ENCODE peak calls at places on chromosomes 13 and 19, in seven cellular contexts. S, A, B, T, X, J and K are unnamed samples.

GRCh38 chr13:48492123-48493075 is 40.5 kb downstream of the RCBTB2 start:
- DNase-seq in S (no peak), A (no peak), B (no peak), T (no peak), X (no peak), J (peak), K (no peak)

GRCh38 chr13:80341771-80342271 is 895 bp upstream of the SPRY2 start:
- DNase-seq in S (peak), A (peak), B (no peak), T (peak), X (peak), J (no peak), K (no peak)

GRCh38 chr19:7562646-7563393 is 27.3 kb downstream of the PNPLA6 start:
- DNase-seq in S (no peak), A (peak), B (no peak), T (no peak), X (no peak), J (no peak), K (no peak)

GRCh38 chr19:55472463-55472862 is 4.0 kb upstream of the ZNF628 start:
- DNase-seq in S (peak), A (no peak), B (peak), T (no peak), X (peak), J (no peak), K (no peak)

GRCh38 chr13:75550159-75550567 is 572 bp downstream of the UCHL3 start:
- DNase-seq in S (peak), A (peak), B (peak), T (peak), X (peak), J (no peak), K (no peak)

GRCh38 chr13:26051231-26052135 is at the start of gene SHISA2:
- DNase-seq in S (peak), A (peak), B (no peak), T (peak), X (no peak), J (no peak), K (no peak)

GRCh38 chr19:49118565-49119410 is at the start of gene C19orf73:
- DNase-seq in S (peak), A (peak), B (peak), T (peak), X (peak), J (peak), K (peak)

GRCh38 chr13:31930901-31931522 is 100.6 kb upstream of the FRY start:
- DNase-seq in S (no peak), A (no peak), B (no peak), T (no peak), X (no peak), J (peak), K (no peak)

GRCh38 chr13:86572115-86572514 is 772.9 kb upstream of the SLITRK6 start:
- DNase-seq in S (no peak), A (no peak), B (peak), T (no peak), X (no peak), J (no peak), K (no peak)

GRCh38 chr19:33627962-33628839 is 6.4 kb downstream of the CHST8 start:
- DNase-seq in S (no peak), A (no peak), B (no peak), T (no peak), X (no peak), J (no peak), K (no peak)

GRCh38 chr13:42211704-42212103 is 60.2 kb upstream of the AKAP11 start:
- DNase-seq in S (peak), A (no peak), B (no peak), T (no peak), X (no peak), J (no peak), K (no peak)

GRCh38 chr13:32537580-32538233 is 888 bp downstream of the N4BP2L2 start:
- DNase-seq in S (peak), A (peak), B (peak), T (no peak), X (no peak), J (no peak), K (no peak)

GRCh38 chr13:30959678-30960077 is 27.2 kb downstream of the TEX26 start:
- DNase-seq in S (no peak), A (no peak), B (no peak), T (no peak), X (no peak), J (no peak), K (no peak)

GRCh38 chr13:50910483-50910805 is 853 bp downstream of the RNASEH2B start:
- DNase-seq in S (peak), A (peak), B (peak), T (peak), X (peak), J (no peak), K (no peak)

GRCh38 chr13:27379694-27380596 is 44.5 kb upstream of the GTF3A start:
- DNase-seq in S (peak), A (peak), B (peak), T (peak), X (peak), J (no peak), K (no peak)

GRCh38 chr13:98482476-98483444 is 94.1 kb downstream of the STK24 start:
- DNase-seq in S (no peak), A (peak), B (no peak), T (no peak), X (no peak), J (no peak), K (peak)
- TF ChIP-seq REST in S (no peak), A (no peak), B (no peak), T (no peak), X (no peak), J (no peak), K (no peak)

GRCh38 chr13:74372511-74372910 is 238.3 kb upstream of the KLF12 start:
- DNase-seq in S (no peak), A (no peak), B (no peak), T (no peak), X (no peak), J (no peak), K (no peak)
- TF ChIP-seq REST in S (no peak), A (no peak), B (no peak), T (no peak), X (no peak), J (no peak), K (no peak)

GRCh38 chr19:5554828-5555227 is 12.9 kb downstream of the TINCR start:
- DNase-seq in S (no peak), A (no peak), B (no peak), T (no peak), X (no peak), J (no peak), K (no peak)
- TF ChIP-seq REST in S (no peak), A (no peak), B (no peak), T (no peak), X (no peak), J (no peak), K (no peak)

GRCh38 chr19:44720945-44721344 is 22.0 kb downstream of the CEACAM16 start:
- DNase-seq in S (no peak), A (no peak), B (no peak), T (no peak), X (no peak), J (no peak), K (no peak)

GRCh38 chr19:44723952-44724319 is 24.6 kb upstream of the BCL3 start:
- DNase-seq in S (peak), A (peak), B (peak), T (peak), X (peak), J (peak), K (peak)

GRCh38 chr19:44723299-44723951 is 24.5 kb downstream of the CEACAM16 start:
- DNase-seq in S (no peak), A (no peak), B (no peak), T (no peak), X (no peak), J (no peak), K (no peak)

GRCh38 chr19:44725251-44725650 is 23.3 kb upstream of the BCL3 start:
- DNase-seq in S (peak), A (peak), B (no peak), T (no peak), X (peak), J (no peak), K (no peak)

DNA sequence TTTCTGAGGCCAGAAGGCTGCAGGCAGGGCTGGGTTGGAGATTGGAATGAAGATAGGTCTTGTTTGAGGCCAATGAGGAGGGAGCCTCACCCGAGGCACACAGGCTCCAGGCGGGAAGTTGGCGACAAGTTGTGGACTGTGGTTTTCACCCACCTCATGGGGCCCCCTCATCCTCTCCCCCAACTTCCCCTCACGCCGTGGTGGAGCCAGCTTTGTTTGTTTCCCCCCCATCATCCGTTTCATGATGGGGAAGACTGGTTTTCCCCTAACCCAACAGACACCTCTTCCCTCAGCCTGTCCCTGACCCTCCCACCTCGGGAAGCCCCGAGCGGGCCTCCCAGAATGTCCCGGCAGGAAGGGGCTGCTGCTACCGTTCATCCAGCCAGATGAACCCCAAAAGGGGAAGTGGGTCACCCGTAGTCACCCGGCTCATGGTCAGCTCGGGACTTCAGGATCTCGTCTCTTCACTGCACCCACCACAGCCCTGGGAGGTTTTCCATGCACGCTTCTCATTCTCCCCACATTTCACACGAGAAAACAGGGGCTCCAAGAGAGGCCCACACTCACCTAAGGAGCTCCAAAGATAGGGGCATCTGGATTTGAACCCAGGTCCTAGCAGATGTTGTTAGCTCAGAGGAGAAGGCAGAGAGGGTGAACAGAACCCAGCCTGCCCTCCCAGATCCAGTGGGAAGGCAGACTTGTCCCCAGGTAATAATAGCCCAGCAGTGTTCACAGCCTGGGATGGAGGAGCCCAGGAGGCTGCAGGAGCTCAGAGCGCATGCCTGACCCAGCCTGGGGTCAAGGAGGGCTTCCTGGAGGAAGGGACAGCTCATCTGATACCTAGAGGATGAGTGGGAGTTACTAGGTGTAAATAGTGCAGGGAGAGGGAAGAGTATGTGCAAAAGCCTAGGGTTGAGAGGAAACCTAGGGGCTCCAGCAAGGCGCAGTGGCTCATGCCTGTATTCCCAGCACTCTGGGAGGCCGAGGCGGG is 23.5 kb downstream of the CEACAM16 start:
- DNase-seq in S (peak), A (no peak), B (no peak), T (no peak), X (no peak), J (peak), K (no peak)
- TF ChIP-seq REST in S (no peak), A (no peak), B (no peak), T (no peak), X (no peak), J (no peak), K (no peak)

DNA sequence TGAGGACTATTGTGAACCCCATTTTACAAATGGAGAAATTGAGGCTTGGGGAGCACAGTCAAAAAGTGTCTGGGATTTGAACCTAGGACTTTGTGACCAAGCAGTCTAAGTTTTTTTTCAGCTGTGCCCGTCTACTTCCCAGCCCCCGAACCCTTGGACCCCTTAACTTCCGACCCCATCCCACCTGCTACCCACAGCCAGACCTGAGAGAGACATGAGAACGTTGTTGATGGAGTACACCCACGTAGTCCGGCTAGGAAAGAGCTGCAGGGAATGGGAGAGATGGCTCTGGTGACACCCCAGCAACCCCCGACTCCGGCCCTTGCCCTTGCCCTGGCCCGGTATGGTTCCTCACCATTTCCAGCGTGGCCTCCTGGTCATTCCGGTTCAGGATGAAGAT is 18.0 kb downstream of the MAP4K1 start:
- DNase-seq in S (no peak), A (no peak), B (no peak), T (no peak), X (no peak), J (no peak), K (no peak)
- TF ChIP-seq REST in S (no peak), A (no peak), B (no peak), T (no peak), X (no peak), J (no peak), K (no peak)

GRCh38 chr13:89514534-89515312 is 1832.8 kb upstream of the MIR17HG start:
- DNase-seq in S (peak), A (peak), B (no peak), T (no peak), X (peak), J (no peak), K (peak)
- TF ChIP-seq REST in S (no peak), A (no peak), B (no peak), T (no peak), X (no peak), J (no peak), K (no peak)

DNA sequence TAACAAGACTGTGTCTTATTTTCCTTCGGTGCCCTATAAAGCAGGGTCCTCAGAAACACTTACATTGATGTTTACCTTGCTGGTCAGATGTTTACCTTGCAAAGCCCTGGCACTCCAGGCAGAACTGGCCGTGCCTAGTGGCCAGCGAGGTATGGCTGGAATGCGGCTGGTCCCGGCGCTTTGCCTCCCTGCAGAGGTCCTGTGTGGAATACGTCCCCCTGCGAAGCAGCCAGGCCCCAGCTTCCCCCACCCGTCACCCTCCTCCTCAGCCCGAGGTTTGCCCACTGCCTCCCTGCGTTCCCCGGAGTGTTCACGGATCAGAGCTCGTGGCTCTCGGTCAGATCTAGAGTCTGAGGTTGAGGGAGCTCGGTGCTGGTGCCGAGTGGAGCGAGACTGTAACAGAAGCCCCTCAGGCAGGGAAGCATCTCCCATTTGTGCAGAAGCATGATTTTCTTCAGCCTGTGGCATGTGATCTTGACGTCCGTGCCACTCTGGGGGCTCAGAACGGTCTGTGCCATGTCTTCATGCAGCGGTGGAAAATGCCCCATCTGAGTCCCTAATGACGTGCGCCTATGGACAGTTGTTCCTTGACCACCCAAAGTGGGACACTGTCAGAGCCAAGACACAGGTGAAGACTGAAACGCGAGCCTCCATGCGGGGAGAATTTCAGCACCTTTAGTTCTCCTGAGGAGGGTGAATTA is 54.8 kb upstream of the SOX1 start:
- DNase-seq in S (no peak), A (peak), B (no peak), T (no peak), X (no peak), J (no peak), K (no peak)
- TF ChIP-seq REST in S (no peak), A (no peak), B (no peak), T (no peak), X (no peak), J (no peak), K (no peak)